ENCODE peak calls at places on chromosomes 16 and 17, in six cellular contexts. One of them, this sample, is unnamed. For H3K36me3, the result is how much of the 10 kb centered on the place peaks cover.

GRCh38 chr16:1776991-1777374 is 4.0 kb upstream of the MRPS34 start:
- DNase-seq in Panc1: no peak
- DNase-seq in CD8-positive, alpha-beta memory T cell: no peak
- DNase-seq in body of pancreas: no peak
- DNase-seq in colonic mucosa: no peak
- DNase-seq in esophagus muscularis mucosa: no peak
- DNase-seq in this sample: no peak

GRCh38 chr17:40915199-40915661 is 22.2 kb downstream of the KRT23 start:
- DNase-seq in colonic mucosa: no peak
- DNase-seq in esophagus muscularis mucosa: no peak
- DNase-seq in Panc1: no peak
- DNase-seq in body of pancreas: no peak
- DNase-seq in CD8-positive, alpha-beta memory T cell: no peak
- DNase-seq in this sample: no peak

GRCh38 chr17:57355090-57355859 is 99.0 kb downstream of the MSI2 start:
- DNase-seq in colonic mucosa: no peak
- DNase-seq in CD8-positive, alpha-beta memory T cell: no peak
- DNase-seq in esophagus muscularis mucosa: no peak
- DNase-seq in body of pancreas: no peak
- DNase-seq in Panc1: no peak
- DNase-seq in this sample: no peak

GRCh38 chr16:53713403-53714013 is 9.6 kb downstream of the FTO start:
- DNase-seq in CD8-positive, alpha-beta memory T cell: no peak
- DNase-seq in esophagus muscularis mucosa: no peak
- DNase-seq in colonic mucosa: no peak
- DNase-seq in body of pancreas: no peak
- DNase-seq in Panc1: no peak
- DNase-seq in this sample: no peak

GRCh38 chr17:28686296-28686695 is 24.3 kb downstream of the SUPT6H start:
- DNase-seq in CD8-positive, alpha-beta memory T cell: no peak
- DNase-seq in body of pancreas: no peak
- DNase-seq in colonic mucosa: no peak
- DNase-seq in Panc1: no peak
- DNase-seq in esophagus muscularis mucosa: no peak
- DNase-seq in this sample: no peak

GRCh38 chr17:44385287-44386181 is 3.9 kb downstream of the ITGA2B start:
- DNase-seq in body of pancreas: peak
- DNase-seq in Panc1: no peak
- DNase-seq in CD8-positive, alpha-beta memory T cell: peak
- DNase-seq in esophagus muscularis mucosa: peak
- DNase-seq in colonic mucosa: peak
- DNase-seq in this sample: peak

GRCh38 chr16:67244387-67245188 is 2.7 kb downstream of the FHOD1 start:
- DNase-seq in body of pancreas: no peak
- DNase-seq in colonic mucosa: peak
- DNase-seq in esophagus muscularis mucosa: no peak
- DNase-seq in Panc1: no peak
- DNase-seq in CD8-positive, alpha-beta memory T cell: peak
- DNase-seq in this sample: peak

GRCh38 chr17:48163809-48164208 is 56.2 kb downstream of the SNX11 start:
- DNase-seq in body of pancreas: no peak
- DNase-seq in colonic mucosa: no peak
- DNase-seq in CD8-positive, alpha-beta memory T cell: no peak
- DNase-seq in esophagus muscularis mucosa: no peak
- DNase-seq in Panc1: no peak
- DNase-seq in this sample: no peak

GRCh38 chr16:81996664-81997529 is 14.4 kb downstream of the SDR42E1 start:
- DNase-seq in CD8-positive, alpha-beta memory T cell: no peak
- DNase-seq in body of pancreas: no peak
- DNase-seq in Panc1: no peak
- DNase-seq in esophagus muscularis mucosa: no peak
- DNase-seq in colonic mucosa: no peak
- DNase-seq in this sample: no peak

GRCh38 chr17:5418858-5419355 is 555 bp downstream of the NUP88 start:
- DNase-seq in body of pancreas: peak
- DNase-seq in Panc1: no peak
- DNase-seq in esophagus muscularis mucosa: no peak
- DNase-seq in colonic mucosa: peak
- DNase-seq in CD8-positive, alpha-beta memory T cell: peak
- DNase-seq in this sample: peak

GRCh38 chr16:3530371-3530914 is 29.6 kb downstream of the CLUAP1 start:
- DNase-seq in esophagus muscularis mucosa: no peak
- DNase-seq in CD8-positive, alpha-beta memory T cell: no peak
- DNase-seq in Panc1: no peak
- DNase-seq in colonic mucosa: no peak
- DNase-seq in body of pancreas: no peak
- DNase-seq in this sample: no peak

GRCh38 chr16:28923652-28924398 is 1.2 kb downstream of the RABEP2 start:
- DNase-seq in CD8-positive, alpha-beta memory T cell: no peak
- DNase-seq in body of pancreas: peak
- DNase-seq in esophagus muscularis mucosa: no peak
- DNase-seq in colonic mucosa: peak
- DNase-seq in Panc1: no peak
- DNase-seq in this sample: no peak

GRCh38 chr17:79799174-79799537 is 2.3 kb upstream of the CBX8 start:
- DNase-seq in body of pancreas: no peak
- DNase-seq in CD8-positive, alpha-beta memory T cell: no peak
- DNase-seq in Panc1: no peak
- DNase-seq in colonic mucosa: no peak
- DNase-seq in esophagus muscularis mucosa: no peak
- DNase-seq in this sample: no peak

GRCh38 chr17:48106802-48107136 is 797 bp upstream of the SNX11 start:
- DNase-seq in colonic mucosa: peak
- DNase-seq in Panc1: no peak
- DNase-seq in esophagus muscularis mucosa: no peak
- DNase-seq in body of pancreas: no peak
- DNase-seq in CD8-positive, alpha-beta memory T cell: no peak
- DNase-seq in this sample: no peak

GRCh38 chr17:49814781-49815496 is 26.5 kb downstream of the KAT7 start:
- DNase-seq in colonic mucosa: no peak
- DNase-seq in esophagus muscularis mucosa: no peak
- DNase-seq in body of pancreas: no peak
- DNase-seq in CD8-positive, alpha-beta memory T cell: no peak
- DNase-seq in Panc1: no peak
- DNase-seq in this sample: no peak

GRCh38 chr17:49809056-49809455 is 20.6 kb downstream of the KAT7 start:
- DNase-seq in body of pancreas: no peak
- DNase-seq in esophagus muscularis mucosa: no peak
- DNase-seq in CD8-positive, alpha-beta memory T cell: no peak
- DNase-seq in Panc1: no peak
- DNase-seq in colonic mucosa: no peak
- DNase-seq in this sample: no peak
- H3K36me3 ChIP-seq in body of pancreas: under half
- H3K36me3 ChIP-seq in esophagus muscularis mucosa: half or more
- H3K36me3 ChIP-seq in CD8-positive, alpha-beta memory T cell: under half
- H3K36me3 ChIP-seq in Panc1: under half
- H3K36me3 ChIP-seq in colonic mucosa: under half
- H3K36me3 ChIP-seq in this sample: under half

DNA sequence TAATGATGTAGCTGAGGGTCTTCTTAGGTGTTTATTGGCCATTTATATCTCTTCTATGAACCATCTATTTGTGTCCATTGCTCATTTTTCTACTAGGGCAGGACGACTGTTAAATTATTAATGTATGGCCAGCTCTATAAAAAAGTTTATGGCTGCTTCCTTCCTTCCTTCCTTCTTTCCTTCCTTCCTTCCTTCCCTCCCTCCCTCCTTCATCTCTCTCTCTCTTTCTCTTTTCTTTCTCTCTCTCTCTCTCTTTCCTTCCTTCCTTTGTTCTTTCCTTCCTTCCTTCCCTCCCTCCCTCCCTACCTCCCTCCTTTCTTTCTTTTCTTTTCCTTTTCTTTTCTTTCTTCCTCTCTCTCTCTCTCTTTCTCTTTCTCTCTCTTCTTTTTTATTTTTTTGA is 17.2 kb upstream of the NDEL1 start:
- DNase-seq in colonic mucosa: no peak
- DNase-seq in esophagus muscularis mucosa: no peak
- DNase-seq in Panc1: no peak
- DNase-seq in body of pancreas: no peak
- DNase-seq in CD8-positive, alpha-beta memory T cell: no peak
- DNase-seq in this sample: no peak
- H3K27ac ChIP-seq in colonic mucosa: no peak
- H3K27ac ChIP-seq in esophagus muscularis mucosa: no peak
- H3K27ac ChIP-seq in Panc1: no peak
- H3K27ac ChIP-seq in body of pancreas: no peak
- H3K27ac ChIP-seq in CD8-positive, alpha-beta memory T cell: no peak
- H3K27ac ChIP-seq in this sample: no peak

DNA sequence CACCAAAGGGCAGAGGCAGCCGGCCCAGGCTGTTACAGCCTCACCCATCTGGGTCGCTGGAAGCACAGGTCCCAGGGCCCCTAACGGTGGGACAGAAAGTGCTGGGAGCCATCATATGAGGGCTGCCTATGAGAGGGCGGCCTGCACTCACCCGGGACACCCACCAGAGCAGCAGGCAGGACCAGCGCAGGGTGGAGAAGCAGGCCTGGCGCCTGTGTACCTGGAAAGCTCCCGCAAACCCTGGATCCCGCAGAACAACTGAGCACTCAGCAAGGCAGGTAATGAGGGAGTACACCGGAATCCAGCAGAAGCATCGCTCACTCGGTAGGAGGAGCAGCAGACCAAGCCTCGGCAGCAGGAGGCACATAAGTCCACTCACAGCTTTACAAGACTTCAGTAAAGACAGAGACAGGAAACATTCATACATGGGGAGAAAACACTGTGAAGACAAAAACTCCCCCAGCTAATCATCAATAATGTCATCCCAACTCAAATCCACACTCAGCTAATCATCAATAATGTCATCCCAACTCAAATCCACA is 31.5 kb upstream of the C16orf95 start:
- DNase-seq in CD8-positive, alpha-beta memory T cell: no peak
- DNase-seq in Panc1: no peak
- DNase-seq in esophagus muscularis mucosa: no peak
- DNase-seq in body of pancreas: no peak
- DNase-seq in colonic mucosa: no peak
- DNase-seq in this sample: no peak
- H3K4me3 ChIP-seq in CD8-positive, alpha-beta memory T cell: no peak
- H3K4me3 ChIP-seq in Panc1: no peak
- H3K4me3 ChIP-seq in esophagus muscularis mucosa: no peak
- H3K4me3 ChIP-seq in body of pancreas: no peak
- H3K4me3 ChIP-seq in colonic mucosa: no peak
- H3K4me3 ChIP-seq in this sample: no peak

GRCh38 chr16:30741461-30741914 is 6.7 kb upstream of the PHKG2 start:
- DNase-seq in body of pancreas: peak
- DNase-seq in colonic mucosa: peak
- DNase-seq in esophagus muscularis mucosa: no peak
- DNase-seq in Panc1: peak
- DNase-seq in CD8-positive, alpha-beta memory T cell: no peak
- DNase-seq in this sample: peak
- H3K36me3 ChIP-seq in body of pancreas: under half
- H3K36me3 ChIP-seq in colonic mucosa: under half
- H3K36me3 ChIP-seq in esophagus muscularis mucosa: half or more
- H3K36me3 ChIP-seq in Panc1: under half
- H3K36me3 ChIP-seq in CD8-positive, alpha-beta memory T cell: under half
- H3K36me3 ChIP-seq in this sample: under half

DNA sequence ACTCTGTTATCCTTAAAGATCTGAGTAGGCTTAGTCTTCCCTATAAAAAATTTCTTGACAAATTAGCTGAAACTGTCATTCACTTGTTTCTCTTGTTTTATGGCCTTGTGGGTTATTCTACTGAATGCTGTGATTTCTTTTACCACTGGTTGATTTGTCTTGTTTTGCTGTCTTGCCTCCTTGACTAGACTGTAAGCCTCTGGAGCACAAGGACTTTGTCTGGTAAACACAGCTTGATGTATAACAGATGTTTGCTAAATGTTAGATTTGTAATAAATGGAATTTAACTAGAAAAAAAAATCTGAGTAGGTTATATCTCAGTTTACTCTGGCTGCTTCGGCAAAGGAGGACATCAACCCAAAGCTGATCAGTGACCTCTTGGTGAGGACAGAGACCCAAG is 21.6 kb downstream of the VAC14 start:
- DNase-seq in colonic mucosa: no peak
- DNase-seq in body of pancreas: no peak
- DNase-seq in CD8-positive, alpha-beta memory T cell: no peak
- DNase-seq in Panc1: no peak
- DNase-seq in esophagus muscularis mucosa: no peak
- DNase-seq in this sample: no peak
- H3K27ac ChIP-seq in colonic mucosa: no peak
- H3K27ac ChIP-seq in body of pancreas: no peak
- H3K27ac ChIP-seq in CD8-positive, alpha-beta memory T cell: no peak
- H3K27ac ChIP-seq in Panc1: no peak
- H3K27ac ChIP-seq in esophagus muscularis mucosa: peak
- H3K27ac ChIP-seq in this sample: no peak

GRCh38 chr17:60743812-60744211 is 66.2 kb downstream of the BCAS3 start:
- DNase-seq in CD8-positive, alpha-beta memory T cell: no peak
- DNase-seq in esophagus muscularis mucosa: no peak
- DNase-seq in body of pancreas: no peak
- DNase-seq in Panc1: no peak
- DNase-seq in colonic mucosa: no peak
- DNase-seq in this sample: no peak
- H3K4me3 ChIP-seq in CD8-positive, alpha-beta memory T cell: no peak
- H3K4me3 ChIP-seq in esophagus muscularis mucosa: peak
- H3K4me3 ChIP-seq in body of pancreas: no peak
- H3K4me3 ChIP-seq in Panc1: no peak
- H3K4me3 ChIP-seq in colonic mucosa: no peak
- H3K4me3 ChIP-seq in this sample: no peak

DNA sequence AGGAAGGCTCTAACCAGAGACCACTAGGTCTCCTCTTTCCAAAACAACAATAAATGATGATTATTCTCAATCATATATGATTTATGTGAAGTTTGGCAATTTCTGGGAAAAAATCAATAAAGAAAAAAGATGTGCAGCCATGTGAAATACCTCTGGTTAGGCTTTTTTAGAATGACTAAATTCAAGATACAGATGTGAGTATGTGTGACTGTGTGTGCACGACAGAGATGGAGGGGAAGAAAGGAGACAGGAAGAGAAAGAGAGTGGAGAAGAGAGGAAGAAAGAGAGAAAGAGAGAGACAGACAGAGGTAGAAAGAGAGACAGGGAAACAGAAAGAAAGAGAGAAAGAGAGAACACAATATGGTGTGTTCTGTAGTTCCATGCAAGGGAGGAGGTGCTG is 558.6 kb upstream of the CDH5 start:
- DNase-seq in body of pancreas: no peak
- DNase-seq in Panc1: no peak
- DNase-seq in CD8-positive, alpha-beta memory T cell: no peak
- DNase-seq in esophagus muscularis mucosa: peak
- DNase-seq in colonic mucosa: no peak
- DNase-seq in this sample: no peak
- H3K36me3 ChIP-seq in body of pancreas: under half
- H3K36me3 ChIP-seq in Panc1: under half
- H3K36me3 ChIP-seq in CD8-positive, alpha-beta memory T cell: under half
- H3K36me3 ChIP-seq in esophagus muscularis mucosa: under half
- H3K36me3 ChIP-seq in colonic mucosa: under half
- H3K36me3 ChIP-seq in this sample: under half

GRCh38 chr17:39658346-39658745 is 6.8 kb upstream of the TCAP start:
- DNase-seq in esophagus muscularis mucosa: no peak
- DNase-seq in colonic mucosa: no peak
- DNase-seq in body of pancreas: no peak
- DNase-seq in Panc1: no peak
- DNase-seq in CD8-positive, alpha-beta memory T cell: no peak
- DNase-seq in this sample: no peak
- H3K27ac ChIP-seq in esophagus muscularis mucosa: no peak
- H3K27ac ChIP-seq in colonic mucosa: no peak
- H3K27ac ChIP-seq in body of pancreas: no peak
- H3K27ac ChIP-seq in Panc1: no peak
- H3K27ac ChIP-seq in CD8-positive, alpha-beta memory T cell: no peak
- H3K27ac ChIP-seq in this sample: no peak

GRCh38 chr17:74356640-74357465 is 4.8 kb downstream of the BTBD17 start:
- DNase-seq in esophagus muscularis mucosa: no peak
- DNase-seq in CD8-positive, alpha-beta memory T cell: no peak
- DNase-seq in body of pancreas: no peak
- DNase-seq in Panc1: no peak
- DNase-seq in colonic mucosa: no peak
- DNase-seq in this sample: no peak
- H3K4me3 ChIP-seq in esophagus muscularis mucosa: peak
- H3K4me3 ChIP-seq in CD8-positive, alpha-beta memory T cell: no peak
- H3K4me3 ChIP-seq in body of pancreas: no peak
- H3K4me3 ChIP-seq in Panc1: no peak
- H3K4me3 ChIP-seq in colonic mucosa: peak
- H3K4me3 ChIP-seq in this sample: no peak

This sample was measured in lung.